ENCODE peak calls at places on chromosomes 1 and 21, in six cellular contexts. N is stimulated activated CD8-positive, alpha-beta memory T cell treated with anti-CD3 and anti-CD28 coated beads, Interleukin-15, amount 100 ng/mL, for 1 hour; X is fibroblast of mammary gland; R is fibroblast of the aortic adventitia; Q is HFF-Myc; A is astrocyte. D is an unnamed sample.

GRCh38 chr1:27832762-27833161 is 2.2 kb downstream of the PPP1R8 start:
- DNase-seq in N (no peak), R (peak), Q (peak), X (peak), A (peak), D (no peak)

GRCh38 chr1:172134087-172134731 is 286.3 kb upstream of the C1orf105 start:
- DNase-seq in R (no peak), Q (no peak), A (peak), X (no peak), N (no peak), D (no peak)

GRCh38 chr1:8169364-8170058 is 143.4 kb upstream of the ERRFI1 start:
- DNase-seq in N (peak), R (peak), Q (peak), X (peak), A (peak), D (peak)

GRCh38 chr1:201381130-201381529 is 3.6 kb upstream of the TNNT2 start:
- DNase-seq in X (no peak), N (no peak), A (no peak), Q (no peak), R (no peak), D (no peak)

GRCh38 chr1:111582644-111583618 is 36.7 kb upstream of the RAP1A start:
- DNase-seq in R (no peak), A (no peak), X (no peak), N (no peak), Q (no peak), D (no peak)

GRCh38 chr1:115252585-115252984 is 85.5 kb downstream of the NGF start:
- DNase-seq in Q (no peak), N (no peak), R (no peak), X (no peak), A (no peak), D (no peak)

GRCh38 chr1:229407206-229408026 is 26.5 kb downstream of the ACTA1 start:
- DNase-seq in X (no peak), A (no peak), N (no peak), Q (no peak), R (no peak), D (no peak)

GRCh38 chr1:67572594-67573221 is 112.3 kb upstream of the GADD45A start:
- DNase-seq in Q (no peak), A (no peak), N (no peak), X (no peak), R (peak), D (no peak)

GRCh38 chr1:29634324-29635072 is 398.2 kb downstream of the PTPRU start:
- DNase-seq in X (no peak), R (no peak), N (no peak), A (no peak), Q (no peak), D (no peak)

GRCh38 chr21:17343055-17343454 is 169.8 kb upstream of the CXADR start:
- DNase-seq in N (no peak), R (peak), A (peak), Q (peak), X (peak), D (no peak)

GRCh38 chr1:186848509-186849130 is 19.9 kb downstream of the PLA2G4A start:
- DNase-seq in Q (no peak), R (peak), X (no peak), A (peak), N (no peak), D (no peak)

D was measured in foreskin melanocyte.